ENCODE peak calls at places on chromosomes 16 and 17, in six cellular contexts. One of them, this sample, is unnamed.

GRCh38 chr17:41322264-41322902 is 6.9 kb upstream of the KRTAP17-1 start:
- DNase-seq in ecto neural progenitor cell: peak
- DNase-seq in stimulated activated CD8-positive, alpha-beta memory T cell treated with anti-CD3 and anti-CD28 coated beads, Interleukin-7, amount 100 ng/mL, for 1 hour: no peak
- DNase-seq in GM20000: peak
- DNase-seq in nephron progenitor cell: no peak
- DNase-seq in activated effector memory CD4-positive, alpha-beta T cell treated with anti-CD3 and anti-CD28 coated beads, Interleukin-2, amount 50 U/mL, for 16 hours: no peak
- DNase-seq in this sample: peak

GRCh38 chr17:80826346-80826954 is 165.2 kb upstream of the CHMP6 start:
- DNase-seq in GM20000: no peak
- DNase-seq in stimulated activated CD8-positive, alpha-beta memory T cell treated with anti-CD3 and anti-CD28 coated beads, Interleukin-7, amount 100 ng/mL, for 1 hour: no peak
- DNase-seq in activated effector memory CD4-positive, alpha-beta T cell treated with anti-CD3 and anti-CD28 coated beads, Interleukin-2, amount 50 U/mL, for 16 hours: peak
- DNase-seq in ecto neural progenitor cell: no peak
- DNase-seq in nephron progenitor cell: no peak
- DNase-seq in this sample: no peak

GRCh38 chr17:76459674-76460073 is 6.7 kb upstream of the UBE2O start:
- DNase-seq in activated effector memory CD4-positive, alpha-beta T cell treated with anti-CD3 and anti-CD28 coated beads, Interleukin-2, amount 50 U/mL, for 16 hours: no peak
- DNase-seq in nephron progenitor cell: no peak
- DNase-seq in GM20000: no peak
- DNase-seq in ecto neural progenitor cell: no peak
- DNase-seq in stimulated activated CD8-positive, alpha-beta memory T cell treated with anti-CD3 and anti-CD28 coated beads, Interleukin-7, amount 100 ng/mL, for 1 hour: no peak
- DNase-seq in this sample: peak

GRCh38 chr16:89275837-89276720 is 58.6 kb downstream of the ZNF778 start:
- DNase-seq in ecto neural progenitor cell: no peak
- DNase-seq in GM20000: no peak
- DNase-seq in nephron progenitor cell: no peak
- DNase-seq in activated effector memory CD4-positive, alpha-beta T cell treated with anti-CD3 and anti-CD28 coated beads, Interleukin-2, amount 50 U/mL, for 16 hours: no peak
- DNase-seq in stimulated activated CD8-positive, alpha-beta memory T cell treated with anti-CD3 and anti-CD28 coated beads, Interleukin-7, amount 100 ng/mL, for 1 hour: no peak
- DNase-seq in this sample: no peak

GRCh38 chr16:19559242-19559910 is 3.9 kb downstream of the VPS35L start:
- DNase-seq in nephron progenitor cell: peak
- DNase-seq in ecto neural progenitor cell: no peak
- DNase-seq in stimulated activated CD8-positive, alpha-beta memory T cell treated with anti-CD3 and anti-CD28 coated beads, Interleukin-7, amount 100 ng/mL, for 1 hour: no peak
- DNase-seq in activated effector memory CD4-positive, alpha-beta T cell treated with anti-CD3 and anti-CD28 coated beads, Interleukin-2, amount 50 U/mL, for 16 hours: no peak
- DNase-seq in GM20000: peak
- DNase-seq in this sample: no peak

GRCh38 chr17:77242118-77242800 is 101.5 kb downstream of the SEC14L1 start:
- DNase-seq in stimulated activated CD8-positive, alpha-beta memory T cell treated with anti-CD3 and anti-CD28 coated beads, Interleukin-7, amount 100 ng/mL, for 1 hour: no peak
- DNase-seq in activated effector memory CD4-positive, alpha-beta T cell treated with anti-CD3 and anti-CD28 coated beads, Interleukin-2, amount 50 U/mL, for 16 hours: no peak
- DNase-seq in GM20000: no peak
- DNase-seq in nephron progenitor cell: no peak
- DNase-seq in ecto neural progenitor cell: no peak
- DNase-seq in this sample: no peak

GRCh38 chr17:44247346-44248219 is 20.4 kb downstream of the SLC4A1 start:
- DNase-seq in GM20000: no peak
- DNase-seq in ecto neural progenitor cell: peak
- DNase-seq in nephron progenitor cell: peak
- DNase-seq in stimulated activated CD8-positive, alpha-beta memory T cell treated with anti-CD3 and anti-CD28 coated beads, Interleukin-7, amount 100 ng/mL, for 1 hour: no peak
- DNase-seq in activated effector memory CD4-positive, alpha-beta T cell treated with anti-CD3 and anti-CD28 coated beads, Interleukin-2, amount 50 U/mL, for 16 hours: no peak
- DNase-seq in this sample: no peak

GRCh38 chr17:55674107-55674506 is 48.6 kb downstream of the TMEM100 start:
- DNase-seq in stimulated activated CD8-positive, alpha-beta memory T cell treated with anti-CD3 and anti-CD28 coated beads, Interleukin-7, amount 100 ng/mL, for 1 hour: no peak
- DNase-seq in ecto neural progenitor cell: no peak
- DNase-seq in activated effector memory CD4-positive, alpha-beta T cell treated with anti-CD3 and anti-CD28 coated beads, Interleukin-2, amount 50 U/mL, for 16 hours: no peak
- DNase-seq in nephron progenitor cell: no peak
- DNase-seq in GM20000: no peak
- DNase-seq in this sample: no peak

GRCh38 chr16:17404903-17405691 is 65.7 kb downstream of the XYLT1 start:
- DNase-seq in activated effector memory CD4-positive, alpha-beta T cell treated with anti-CD3 and anti-CD28 coated beads, Interleukin-2, amount 50 U/mL, for 16 hours: no peak
- DNase-seq in stimulated activated CD8-positive, alpha-beta memory T cell treated with anti-CD3 and anti-CD28 coated beads, Interleukin-7, amount 100 ng/mL, for 1 hour: no peak
- DNase-seq in nephron progenitor cell: no peak
- DNase-seq in ecto neural progenitor cell: no peak
- DNase-seq in GM20000: no peak
- DNase-seq in this sample: peak

GRCh38 chr16:19757026-19757425 is 39.0 kb downstream of the IQCK start:
- DNase-seq in stimulated activated CD8-positive, alpha-beta memory T cell treated with anti-CD3 and anti-CD28 coated beads, Interleukin-7, amount 100 ng/mL, for 1 hour: no peak
- DNase-seq in GM20000: no peak
- DNase-seq in nephron progenitor cell: no peak
- DNase-seq in ecto neural progenitor cell: no peak
- DNase-seq in activated effector memory CD4-positive, alpha-beta T cell treated with anti-CD3 and anti-CD28 coated beads, Interleukin-2, amount 50 U/mL, for 16 hours: no peak
- DNase-seq in this sample: no peak

GRCh38 chr17:69325518-69326301 is 1.2 kb downstream of the ABCA5 start:
- DNase-seq in stimulated activated CD8-positive, alpha-beta memory T cell treated with anti-CD3 and anti-CD28 coated beads, Interleukin-7, amount 100 ng/mL, for 1 hour: no peak
- DNase-seq in nephron progenitor cell: no peak
- DNase-seq in ecto neural progenitor cell: no peak
- DNase-seq in activated effector memory CD4-positive, alpha-beta T cell treated with anti-CD3 and anti-CD28 coated beads, Interleukin-2, amount 50 U/mL, for 16 hours: no peak
- DNase-seq in GM20000: no peak
- DNase-seq in this sample: no peak